ENCODE peak calls at places on chromosomes 7 and 10, in eight cellular contexts. C is kidney glomerular epithelial cell; H is Caco-2; B is cardiac fibroblast; N is RWPE1; V is stimulated activated CD4-positive, alpha-beta T cell treated with anti-CD3 and anti-CD28 coated beads, TNF-alpha, amount 100 ng/mL, for 4 hours; S is stimulated activated CD8-positive, alpha-beta memory T cell treated with anti-CD3 and anti-CD28 coated beads, Interleukin-4, amount 100 ng/mL, for 1 hour; W is activated naive CD4-positive, alpha-beta T cell treated with anti-CD3 and anti-CD28 coated beads for 36 hours. J is an unnamed sample.

GRCh38 chr7:22001345-22002004 is 55.8 kb upstream of the CDCA7L start:
- DNase-seq in C (peak), H (peak), B (peak), N (peak), V (no peak), S (no peak), W (peak), J (peak)

GRCh38 chr7:39386718-39387117 is 179.5 kb upstream of the YAE1 start:
- DNase-seq in C (no peak), H (no peak), B (no peak), N (no peak), V (no peak), S (no peak), W (no peak), J (no peak)

GRCh38 chr10:124665980-124666379 is 78.2 kb downstream of the FAM53B start:
- DNase-seq in C (no peak), H (peak), B (peak), N (no peak), V (no peak), S (no peak), W (no peak), J (no peak)

GRCh38 chr7:66697451-66698438 is 42.8 kb upstream of the RABGEF1 start:
- DNase-seq in C (no peak), H (no peak), B (peak), N (no peak), V (no peak), S (no peak), W (no peak), J (no peak)

GRCh38 chr7:102287465-102288146 is 938 bp downstream of the SH2B2 start:
- DNase-seq in C (no peak), H (peak), B (peak), N (no peak), V (no peak), S (no peak), W (peak), J (no peak)

GRCh38 chr7:158779061-158779992 is 50.0 kb downstream of the ESYT2 start:
- DNase-seq in C (no peak), H (no peak), B (peak), N (no peak), V (no peak), S (no peak), W (no peak), J (no peak)

GRCh38 chr7:142053988-142054387 is 57.5 kb upstream of the MGAM2 start:
- DNase-seq in C (no peak), H (no peak), B (no peak), N (no peak), V (no peak), S (no peak), W (no peak), J (no peak)

GRCh38 chr10:130432850-130433249 is 296.7 kb downstream of the GLRX3 start:
- DNase-seq in C (no peak), H (no peak), B (no peak), N (no peak), V (no peak), S (no peak), W (no peak), J (no peak)